ENCODE peak calls at places on chromosomes 7 and 10, in nine cellular contexts. I is uterus, X is GM20000, C is K562, E is colonic mucosa, H is upper lobe of right lung, K is psoas muscle, A is HFF-Myc, T is ascending aorta. W is an unnamed sample.

GRCh38 chr7:81648716-81649115 is 121.1 kb downstream of the HGF start:
- DNase-seq in X (no peak), T (no peak), H (no peak), C (no peak), E (no peak), A (no peak), I (no peak), K (no peak), W (no peak)

GRCh38 chr7:117673839-117674238 is 194.0 kb downstream of the CFTR start:
- DNase-seq in C (peak), E (no peak), I (no peak), H (no peak), T (no peak), K (no peak), X (peak), A (peak), W (peak)

GRCh38 chr7:17986826-17987225 is 40.8 kb downstream of the PRPS1L1 start:
- DNase-seq in T (no peak), H (no peak), X (no peak), A (peak), E (no peak), C (no peak), K (no peak), I (no peak), W (no peak)

GRCh38 chr7:130900471-130901076 is 166.6 kb upstream of the KLF14 start:
- DNase-seq in A (no peak), E (no peak), K (no peak), T (peak), I (no peak), C (no peak), X (no peak), H (no peak), W (no peak)

GRCh38 chr7:120741371-120742042 is 116.4 kb downstream of the TSPAN12 start:
- DNase-seq in I (no peak), T (no peak), K (no peak), C (no peak), E (no peak), A (no peak), X (no peak), H (no peak), W (no peak)

GRCh38 chr10:6272126-6272525 is 69.4 kb downstream of the PFKFB3 start:
- DNase-seq in T (no peak), C (no peak), I (no peak), K (no peak), H (no peak), E (no peak), A (no peak), X (no peak), W (no peak)

GRCh38 chr7:70571403-70571911 is 560.5 kb upstream of the GALNT17 start:
- DNase-seq in K (no peak), X (no peak), I (no peak), C (no peak), H (no peak), E (peak), T (no peak), A (no peak), W (no peak)

GRCh38 chr10:131815366-131816156 is 85.2 kb upstream of the PPP2R2D start:
- DNase-seq in K (no peak), I (no peak), X (no peak), A (no peak), T (peak), E (no peak), H (no peak), C (no peak), W (no peak)

GRCh38 chr10:15405319-15405718 is 34.2 kb upstream of the FAM171A1 start:
- DNase-seq in I (no peak), A (no peak), T (no peak), E (no peak), K (no peak), H (no peak), C (no peak), X (no peak), W (no peak)

GRCh38 chr7:4066626-4067475 is 615.2 kb upstream of the FOXK1 start:
- DNase-seq in C (no peak), E (no peak), X (no peak), T (no peak), K (no peak), H (no peak), I (no peak), A (no peak), W (no peak)

GRCh38 chr10:132303361-132304115 is 4.2 kb downstream of the STK32C start:
- DNase-seq in C (no peak), T (peak), H (peak), A (no peak), E (no peak), I (peak), K (no peak), X (no peak), W (no peak)

GRCh38 chr10:27100800-27101347 is 580 bp upstream of the ANKRD26 start:
- DNase-seq in I (no peak), T (no peak), K (no peak), C (peak), H (no peak), E (no peak), A (peak), X (no peak), W (no peak)

GRCh38 chr10:21712975-21713374 is 178.9 kb downstream of the MLLT10 start:
- DNase-seq in K (no peak), I (no peak), X (no peak), H (no peak), C (no peak), T (no peak), A (no peak), E (no peak), W (no peak)

GRCh38 chr7:82443801-82444219 is 233 bp upstream of the CACNA2D1 start:
- DNase-seq in K (peak), I (peak), H (peak), X (peak), C (no peak), E (peak), A (no peak), T (peak), W (no peak)

GRCh38 chr7:20786049-20786412 is 655 bp downstream of the SP8 start:
- DNase-seq in I (no peak), C (no peak), A (no peak), K (no peak), T (no peak), E (no peak), H (no peak), X (no peak), W (no peak)

GRCh38 chr7:135964791-135965190 is 12.4 kb downstream of the MTPN start:
- DNase-seq in H (no peak), T (no peak), K (no peak), I (no peak), E (no peak), C (no peak), A (no peak), X (no peak), W (no peak)

GRCh38 chr10:124666494-124666893 is 77.7 kb downstream of the FAM53B start:
- DNase-seq in T (no peak), X (no peak), I (no peak), H (no peak), E (no peak), K (peak), C (no peak), A (no peak), W (no peak)

GRCh38 chr10:80474920-80475319 is 20.8 kb downstream of the TSPAN14 start:
- DNase-seq in K (no peak), T (peak), E (no peak), I (no peak), H (peak), X (no peak), A (no peak), C (no peak), W (no peak)

GRCh38 chr10:5096108-5096507 is 1.9 kb downstream of the AKR1C3 start:
- DNase-seq in H (no peak), X (no peak), T (no peak), K (no peak), I (no peak), A (no peak), C (no peak), E (no peak), W (no peak)

GRCh38 chr10:5470062-5470751 is 29.2 kb downstream of the CALML5 start:
- DNase-seq in H (no peak), C (no peak), E (peak), X (no peak), T (no peak), A (no peak), I (no peak), K (no peak), W (no peak)

GRCh38 chr10:94088926-94089381 is 95.2 kb downstream of the PLCE1 start:
- DNase-seq in H (no peak), X (no peak), K (no peak), E (no peak), A (no peak), T (no peak), C (no peak), I (no peak), W (no peak)

GRCh38 chr7:54529568-54529967 is 12.6 kb upstream of the VSTM2A start:
- DNase-seq in K (no peak), E (no peak), I (no peak), A (no peak), X (no peak), T (no peak), H (no peak), C (no peak), W (no peak)

GRCh38 chr7:82017334-82017943 is 247.6 kb upstream of the HGF start:
- DNase-seq in H (no peak), X (no peak), E (no peak), T (no peak), I (no peak), K (no peak), C (peak), A (no peak), W (no peak)

GRCh38 chr10:49056356-49056755 is 59.0 kb downstream of the VSTM4 start:
- DNase-seq in T (peak), X (no peak), K (no peak), A (no peak), E (no peak), I (no peak), C (no peak), H (no peak), W (no peak)
- TF ChIP-seq CTCF in T (no peak), X (no peak), K (no peak), A (no peak), E (no peak), I (no peak), C (no peak), H (no peak), W (no peak)

DNA sequence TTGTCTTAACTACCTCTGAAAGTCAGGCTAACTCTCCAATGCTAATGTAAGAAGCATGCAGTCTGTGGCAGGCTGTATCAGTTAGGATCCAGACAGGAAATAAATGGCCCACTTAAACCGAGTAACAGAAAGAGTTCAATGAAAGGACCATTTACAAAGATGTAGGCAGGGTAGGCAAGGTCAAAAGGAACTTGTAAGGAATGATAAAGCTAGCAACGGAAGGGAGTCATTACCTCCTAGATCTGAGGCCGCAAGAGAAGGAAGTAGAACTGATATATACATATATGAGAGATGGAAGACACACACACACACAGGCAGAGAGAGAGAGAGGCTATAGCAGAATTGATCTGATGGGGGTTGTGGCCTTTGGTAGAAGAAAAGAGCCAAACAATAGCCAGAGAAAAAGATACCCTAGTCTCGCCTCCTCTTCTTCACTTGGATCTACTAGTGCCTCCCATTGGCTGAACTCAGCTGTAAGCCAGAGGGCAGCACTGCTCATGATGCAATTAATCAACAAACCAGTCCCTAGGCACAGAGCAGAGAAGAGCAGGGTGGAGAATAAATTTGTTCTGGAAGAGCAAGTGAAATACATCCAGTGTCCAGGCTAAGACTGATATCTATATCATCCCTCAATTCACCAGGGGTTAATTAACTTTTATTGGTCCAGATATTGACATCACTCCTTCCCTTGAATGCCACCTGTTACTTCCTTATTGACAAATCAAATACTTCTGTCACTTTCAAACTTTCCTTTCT is 91.2 kb downstream of the LSMEM1 start:
- DNase-seq in H (no peak), K (no peak), A (no peak), E (peak), I (no peak), X (no peak), T (no peak), C (peak), W (no peak)
- TF ChIP-seq CTCF in H (no peak), K (no peak), A (peak), E (peak), I (no peak), X (peak), T (no peak), C (peak), W (peak)

GRCh38 chr10:35037104-35037503 is 53.0 kb downstream of the CUL2 start:
- DNase-seq in X (no peak), A (no peak), T (no peak), I (no peak), H (no peak), C (no peak), E (no peak), K (no peak), W (no peak)
- TF ChIP-seq CTCF in X (no peak), A (no peak), T (no peak), I (no peak), H (no peak), C (no peak), E (no peak), K (no peak), W (no peak)

DNA sequence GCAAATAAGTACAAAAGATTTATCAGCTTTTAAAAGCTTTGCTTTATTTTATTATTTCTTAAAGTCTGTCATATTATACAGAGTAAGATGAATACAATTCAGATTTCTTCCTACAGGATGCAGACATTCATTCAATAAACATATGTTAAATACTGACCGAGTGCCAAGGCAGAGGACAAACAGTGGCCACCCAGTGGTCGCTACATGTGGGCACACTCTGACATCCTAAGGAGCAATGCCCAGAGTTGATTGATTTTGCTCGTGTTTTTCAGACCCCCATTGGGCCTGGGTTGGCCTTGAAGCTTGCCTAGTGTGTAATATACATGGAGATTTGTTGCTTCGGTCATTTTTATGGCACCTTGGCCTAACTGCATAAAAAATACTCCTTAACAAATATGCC is 201.2 kb downstream of the CCDC3 start:
- DNase-seq in I (no peak), C (no peak), E (no peak), A (no peak), X (no peak), T (no peak), H (no peak), K (no peak), W (no peak)
- TF ChIP-seq CTCF in I (no peak), C (no peak), E (no peak), A (no peak), X (no peak), T (no peak), H (no peak), K (no peak), W (no peak)

DNA sequence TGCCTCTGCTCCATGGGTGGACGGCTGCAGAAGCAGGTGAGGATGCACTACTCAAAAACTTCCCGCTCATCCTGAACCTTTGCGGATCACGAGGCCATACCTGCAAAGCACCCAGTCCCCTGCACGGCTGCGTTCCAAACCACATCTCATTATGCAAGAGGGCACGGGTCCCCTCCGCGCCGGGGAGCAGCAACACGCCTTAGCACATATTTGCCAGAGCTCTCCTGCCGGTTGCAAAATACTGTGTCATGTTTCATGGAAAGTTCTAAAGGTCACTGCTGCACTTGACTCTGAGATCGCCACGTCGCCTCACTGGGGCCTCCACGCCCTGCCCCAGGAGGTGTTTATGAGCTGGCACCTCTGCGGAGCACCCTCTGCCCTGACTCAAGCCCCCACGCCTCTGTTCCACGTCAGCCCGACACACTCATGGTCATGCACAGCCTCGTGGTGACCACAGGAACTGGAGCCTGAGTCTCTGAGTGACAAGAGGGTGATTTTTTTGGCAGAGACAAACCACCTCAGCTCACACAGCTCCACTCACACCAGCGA is 131.8 kb downstream of the PRKAG2 start:
- DNase-seq in C (peak), X (no peak), K (peak), H (peak), E (peak), I (no peak), T (peak), A (no peak), W (no peak)
- TF ChIP-seq CTCF in C (peak), X (no peak), K (peak), H (peak), E (peak), I (no peak), T (peak), A (peak), W (no peak)

DNA sequence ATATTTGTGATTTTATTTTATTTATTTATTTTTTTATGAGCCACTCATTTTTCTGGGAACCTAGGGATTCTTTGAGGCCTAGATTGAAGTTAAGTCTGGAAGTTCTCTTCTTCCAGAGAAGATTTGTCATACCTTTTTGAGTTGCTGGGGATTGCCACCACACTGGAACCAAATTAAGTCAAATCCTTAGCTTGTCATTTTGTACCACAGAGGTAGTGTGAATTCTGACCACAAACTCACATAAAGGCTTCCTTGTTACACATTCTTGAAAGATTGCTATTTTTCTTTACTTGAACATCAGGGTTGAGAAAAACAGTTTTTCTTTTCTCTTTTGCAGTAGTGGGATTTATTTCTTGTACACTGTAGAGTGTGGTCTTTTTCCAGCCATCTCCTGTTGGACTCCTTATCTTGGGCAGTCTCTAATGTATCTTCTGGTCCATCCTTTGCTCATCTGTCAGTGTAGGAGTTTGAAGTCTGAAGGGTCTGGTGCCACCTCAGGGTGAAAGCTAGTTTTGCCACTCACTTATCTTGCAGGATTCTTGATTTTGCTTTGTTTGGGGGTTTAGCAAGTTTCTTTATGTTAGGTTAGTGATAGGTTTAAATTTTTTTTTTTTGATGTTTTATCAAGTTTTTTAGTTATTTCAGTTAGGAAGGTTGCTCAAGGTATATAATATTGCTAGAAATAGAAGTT is 24.8 kb downstream of the PCBD1 start:
- DNase-seq in H (no peak), T (no peak), I (no peak), K (no peak), A (no peak), X (no peak), E (no peak), C (no peak), W (no peak)
- TF ChIP-seq CTCF in H (no peak), T (no peak), I (no peak), K (no peak), A (no peak), X (no peak), E (no peak), C (no peak), W (no peak)

W was measured in GM10248.